ENCODE peak calls at places on chromosomes 16 and 17, in ten cellular contexts. Z is RWPE1; B is fibroblast of lung; U is Calu3; I is colonic mucosa; K is right atrium auricular region; J is GM10248; C is ascending aorta; Y is CD8-positive, alpha-beta T cell; L is upper lobe of right lung. X is an unnamed sample.
A peak's percentile ranks its signal among the peaks of the same experiment; 100 is the strongest.

GRCh38 chr17:45919136-45919535 is 24.8 kb downstream of the MAPT start:
- DNase-seq in B (no peak), L (no peak), Z (no peak), I (no peak), U (no peak), K (no peak), C (no peak), Y (no peak), J (no peak), X (no peak)

GRCh38 chr17:81056352-81056751 is 21.4 kb downstream of the BAIAP2 start:
- DNase-seq in K (no peak), I (no peak), C (no peak), J (no peak), Y (no peak), L (no peak), U (no peak), Z (no peak), B (no peak), X (no peak)

GRCh38 chr17:12133183-12133582 is 112.5 kb downstream of the MAP2K4 start:
- DNase-seq in L (no peak), U (no peak), I (no peak), Z (no peak), B (no peak), J (no peak), C (no peak), K (no peak), Y (no peak), X (no peak)

GRCh38 chr16:4696905-4697866 is 3.8 kb downstream of the NUDT16L1 start:
- DNase-seq in I (no peak), U (no peak), K (no peak), Y (no peak), L (no peak), J (no peak), B (no peak), C (peak; percentile 63), Z (no peak), X (no peak)

GRCh38 chr17:3566551-3566950 is 8.9 kb upstream of the TRPV3 start:
- DNase-seq in Z (no peak), Y (no peak), C (no peak), I (no peak), K (no peak), L (no peak), B (no peak), J (no peak), U (no peak), X (no peak)

GRCh38 chr17:75679706-75680201 is 12.6 kb downstream of the SAP30BP start:
- DNase-seq in K (no peak), Z (peak; percentile 49), L (no peak), J (no peak), I (peak; percentile 64), U (peak; percentile 60), Y (no peak), B (no peak), C (no peak), X (peak; percentile 92)

GRCh38 chr16:53323924-53324323 is 110.3 kb upstream of the RBL2 start:
- DNase-seq in L (no peak), Z (no peak), Y (no peak), K (no peak), C (no peak), I (no peak), U (no peak), B (no peak), J (no peak), X (no peak)

GRCh38 chr16:70717817-70718216 is 32.0 kb upstream of the MTSS2 start:
- DNase-seq in K (no peak), Y (no peak), L (no peak), Z (no peak), C (no peak), J (no peak), I (no peak), U (no peak), B (no peak), X (no peak)

GRCh38 chr17:7555320-7555948 is 3.1 kb upstream of the TNFSF13 start:
- DNase-seq in L (no peak), B (no peak), C (no peak), J (no peak), Y (no peak), Z (no peak), U (no peak), K (no peak), I (peak; percentile 18), X (no peak)
- TF ChIP-seq CTCF in L (no peak), B (peak; percentile 4), C (no peak), J (no peak), Y (no peak), Z (no peak), U (no peak), K (no peak), I (no peak), X (no peak)

GRCh38 chr16:67962135-67962534 is 6.3 kb downstream of the SLC12A4 start:
- DNase-seq in J (no peak), B (no peak), L (no peak), Z (no peak), U (no peak), C (no peak), K (no peak), I (no peak), Y (no peak), X (no peak)

GRCh38 chr16:67965668-67966548 is 2.5 kb downstream of the SLC12A4 start:
- DNase-seq in Y (no peak), K (no peak), L (no peak), U (no peak), B (no peak), I (no peak), J (no peak), Z (peak; percentile 58), C (peak; percentile 58), X (peak; percentile 35)

GRCh38 chr16:67961551-67961957 is 6.9 kb downstream of the SLC12A4 start:
- DNase-seq in K (no peak), I (peak; percentile 89), B (no peak), L (peak; percentile 82), Y (no peak), C (no peak), J (no peak), U (peak; percentile 45), Z (peak; percentile 96), X (peak; percentile 98)

GRCh38 chr16:67964477-67965131 is 3.8 kb downstream of the SLC12A4 start:
- DNase-seq in L (no peak), K (no peak), B (no peak), Y (no peak), C (peak; percentile 60), J (no peak), Z (no peak), U (no peak), I (no peak), X (no peak)

GRCh38 chr16:67963325-67964321 is 4.8 kb downstream of the SLC12A4 start:
- DNase-seq in C (no peak), U (no peak), I (no peak), L (no peak), B (no peak), Y (no peak), K (no peak), J (no peak), Z (no peak), X (no peak)
- TF ChIP-seq CTCF in C (no peak), U (no peak), I (no peak), L (no peak), B (no peak), Y (no peak), K (no peak), J (no peak), Z (no peak), X (no peak)

GRCh38 chr16:20352615-20353014 is at the start of gene UMOD:
- DNase-seq in Y (no peak), L (no peak), U (no peak), I (no peak), J (no peak), Z (no peak), B (no peak), K (no peak), C (no peak), X (no peak)

GRCh38 chr16:20347666-20348364 is 4.7 kb downstream of the UMOD start:
- DNase-seq in C (no peak), Z (no peak), I (no peak), Y (no peak), L (no peak), B (no peak), J (no peak), U (no peak), K (no peak), X (no peak)

GRCh38 chr16:20344630-20345029 is 7.9 kb downstream of the UMOD start:
- DNase-seq in Z (no peak), B (no peak), I (no peak), L (no peak), Y (no peak), U (no peak), J (no peak), C (no peak), K (no peak), X (no peak)

GRCh38 chr16:20349615-20350014 is 2.9 kb downstream of the UMOD start:
- DNase-seq in I (no peak), B (no peak), L (no peak), Y (no peak), U (no peak), C (no peak), Z (no peak), J (no peak), K (no peak), X (no peak)

DNA sequence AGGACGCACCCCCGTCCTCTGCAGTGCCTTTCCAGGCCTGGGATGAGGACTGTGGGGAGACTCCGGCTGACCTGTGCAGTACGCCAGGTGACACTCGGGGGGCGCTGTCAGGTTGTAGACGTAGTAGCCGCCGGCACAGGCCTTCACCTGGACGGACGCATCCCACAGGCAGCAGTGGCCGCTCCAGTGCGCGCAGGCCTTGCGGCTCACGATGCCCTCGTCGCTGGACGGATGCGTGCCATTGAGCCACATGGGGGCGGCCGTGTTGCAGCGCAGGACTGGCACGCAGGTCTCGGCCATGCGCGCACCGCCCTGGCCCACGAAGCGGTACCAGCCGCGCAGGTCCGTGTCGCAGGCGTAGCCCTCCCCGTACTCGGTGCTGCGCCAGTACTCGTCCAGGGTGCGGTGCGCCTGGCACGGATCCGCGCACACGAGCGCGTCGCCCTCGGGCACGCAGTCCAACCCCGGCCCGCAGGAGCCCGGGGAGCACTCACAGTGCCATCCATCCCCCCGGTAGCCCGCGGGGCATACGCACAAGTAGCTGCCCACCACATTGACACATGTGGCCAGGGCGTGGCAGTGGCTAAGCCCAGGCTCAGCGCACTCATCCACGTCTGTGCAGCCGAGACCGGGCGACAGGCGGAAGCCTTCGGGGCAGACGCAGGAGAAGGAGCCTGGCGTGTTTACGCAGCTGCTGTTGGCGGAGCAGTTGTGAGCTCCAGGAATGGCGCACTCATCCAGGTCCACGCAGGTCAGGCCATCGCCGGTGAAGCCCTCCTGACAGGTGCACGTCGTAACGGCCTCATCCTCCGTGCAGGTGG is 3.9 kb downstream of the UMOD start:
- DNase-seq in B (no peak), U (no peak), I (peak; percentile 25), J (no peak), Z (no peak), L (no peak), K (no peak), Y (no peak), C (no peak), X (no peak)
- TF ChIP-seq CTCF in B (no peak), U (no peak), I (no peak), J (no peak), Z (no peak), L (peak; percentile 7), K (no peak), Y (no peak), C (no peak), X (no peak)

DNA sequence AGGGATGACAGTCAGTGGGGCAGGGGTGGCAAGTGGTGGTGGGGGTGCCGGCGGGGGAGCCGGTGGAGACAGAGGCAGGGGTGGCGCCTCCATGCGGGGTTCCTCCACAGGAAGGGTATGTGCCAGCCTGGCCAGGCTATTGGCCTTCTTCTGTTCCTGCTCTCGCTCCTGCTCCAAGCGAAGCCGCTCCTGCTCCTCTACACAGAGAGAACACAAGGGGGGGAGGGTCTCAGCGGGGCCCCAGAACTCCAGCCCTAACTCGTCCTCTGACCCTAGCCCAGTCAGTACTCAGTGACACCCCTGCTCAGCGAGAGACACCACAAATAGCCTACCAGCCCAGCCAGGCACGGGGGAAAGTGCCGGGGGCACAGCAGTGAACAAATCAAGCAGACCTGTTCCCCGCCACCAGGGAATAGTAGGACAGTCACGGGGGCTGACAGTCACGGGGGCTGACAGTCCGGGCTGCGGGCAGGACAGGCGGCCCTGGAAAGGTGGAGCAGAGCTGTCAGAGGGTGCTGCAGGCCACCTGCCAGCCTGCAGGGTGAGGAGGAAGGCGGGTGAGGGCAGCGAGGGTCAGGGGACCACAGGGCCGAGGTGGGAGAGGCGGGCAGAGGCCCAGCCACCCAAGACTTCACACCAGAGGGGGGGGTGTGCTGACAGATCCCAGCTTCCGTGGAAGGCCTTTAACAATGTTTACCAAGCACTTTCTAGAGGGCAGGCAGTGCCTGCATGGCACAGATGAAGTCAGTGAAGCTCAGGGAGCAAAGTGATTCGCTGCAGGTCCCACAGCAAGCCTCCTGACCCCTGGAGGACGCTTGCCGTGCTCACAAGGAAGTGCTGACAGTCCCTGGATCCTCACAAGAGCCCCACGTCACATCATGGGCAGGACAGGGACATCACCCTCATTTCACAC is 5.3 kb downstream of the MNT start:
- DNase-seq in B (no peak), C (no peak), Y (no peak), L (peak; percentile 81), Z (no peak), J (no peak), U (peak; percentile 37), I (peak; percentile 66), K (no peak), X (no peak)
- TF ChIP-seq CTCF in B (no peak), C (no peak), Y (no peak), L (peak; percentile 18), Z (no peak), J (no peak), U (no peak), I (no peak), K (no peak), X (no peak)